ENCODE peak calls at places on chromosomes 3 and 15, in six cellular contexts. One of them, this sample, is unnamed.

GRCh38 chr3:119294402-119294888 is 262 bp downstream of the ARHGAP31 start:
- DNase-seq in RWPE1: peak; percentile 20
- DNase-seq in esophagus squamous epithelium: peak; percentile 19
- DNase-seq in HepG2: no peak
- DNase-seq in stomach: peak; percentile 68
- DNase-seq in brain microvascular endothelial cell: no peak
- DNase-seq in this sample: peak; percentile 50

GRCh38 chr3:38473229-38473628 is 19.5 kb downstream of the ACVR2B start:
- DNase-seq in RWPE1: no peak
- DNase-seq in esophagus squamous epithelium: no peak
- DNase-seq in stomach: no peak
- DNase-seq in brain microvascular endothelial cell: no peak
- DNase-seq in HepG2: no peak
- DNase-seq in this sample: no peak

GRCh38 chr3:11845661-11846060 is 1.0 kb downstream of the TAMM41 start:
- DNase-seq in HepG2: no peak
- DNase-seq in RWPE1: peak; percentile 32
- DNase-seq in brain microvascular endothelial cell: no peak
- DNase-seq in esophagus squamous epithelium: no peak
- DNase-seq in stomach: no peak
- DNase-seq in this sample: no peak

GRCh38 chr3:23094890-23095462 is 108.2 kb upstream of the UBE2E2 start:
- DNase-seq in brain microvascular endothelial cell: peak; percentile 40
- DNase-seq in HepG2: peak; percentile 28
- DNase-seq in esophagus squamous epithelium: no peak
- DNase-seq in stomach: no peak
- DNase-seq in RWPE1: peak; percentile 71
- DNase-seq in this sample: peak; percentile 87

GRCh38 chr15:96325579-96326331 is 4.7 kb upstream of the NR2F2 start:
- DNase-seq in stomach: no peak
- DNase-seq in brain microvascular endothelial cell: peak; percentile 41
- DNase-seq in RWPE1: no peak
- DNase-seq in esophagus squamous epithelium: no peak
- DNase-seq in HepG2: no peak
- DNase-seq in this sample: peak; percentile 92

GRCh38 chr3:50345586-50345985 is at the start of gene ZMYND10:
- DNase-seq in stomach: peak; percentile 79
- DNase-seq in RWPE1: peak; percentile 80
- DNase-seq in HepG2: no peak
- DNase-seq in esophagus squamous epithelium: no peak
- DNase-seq in brain microvascular endothelial cell: no peak
- DNase-seq in this sample: peak; percentile 55

GRCh38 chr3:16817201-16817600 is 67.6 kb upstream of the PLCL2 start:
- DNase-seq in esophagus squamous epithelium: no peak
- DNase-seq in HepG2: no peak
- DNase-seq in brain microvascular endothelial cell: no peak
- DNase-seq in RWPE1: no peak
- DNase-seq in stomach: no peak
- DNase-seq in this sample: no peak

GRCh38 chr3:152302521-152303021 is 33.8 kb downstream of the MBNL1 start:
- DNase-seq in brain microvascular endothelial cell: peak; percentile 67
- DNase-seq in esophagus squamous epithelium: no peak
- DNase-seq in stomach: no peak
- DNase-seq in HepG2: peak; percentile 78
- DNase-seq in RWPE1: no peak
- DNase-seq in this sample: no peak

GRCh38 chr15:79378394-79379158 is 53.6 kb upstream of the MINAR1 start:
- DNase-seq in HepG2: no peak
- DNase-seq in RWPE1: no peak
- DNase-seq in esophagus squamous epithelium: no peak
- DNase-seq in stomach: no peak
- DNase-seq in brain microvascular endothelial cell: no peak
- DNase-seq in this sample: no peak

GRCh38 chr3:142152349-142152748 is 3.0 kb upstream of the TFDP2 start:
- DNase-seq in RWPE1: no peak
- DNase-seq in HepG2: peak; percentile 27
- DNase-seq in stomach: no peak
- DNase-seq in esophagus squamous epithelium: no peak
- DNase-seq in brain microvascular endothelial cell: no peak
- DNase-seq in this sample: no peak

DNA sequence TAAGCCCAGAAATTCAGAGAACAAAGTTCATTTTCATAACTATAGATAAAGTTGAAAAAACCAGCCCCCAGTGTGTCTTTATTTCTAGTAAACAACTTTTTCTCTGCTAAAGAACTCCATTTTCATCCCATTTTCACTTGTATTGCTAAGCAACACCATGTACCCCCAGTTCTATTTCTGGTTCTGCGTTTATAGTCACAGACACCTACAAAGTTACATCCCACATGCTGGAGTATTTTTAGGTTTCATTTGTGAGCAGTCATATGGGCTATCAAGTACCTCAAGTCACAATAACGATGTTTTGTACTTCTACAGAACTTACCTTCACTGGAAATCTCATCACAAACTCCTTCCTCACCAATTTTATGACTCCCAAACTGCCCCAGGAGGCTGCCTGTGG is 236.5 kb downstream of the RSL24D1 start:
- DNase-seq in RWPE1: no peak
- DNase-seq in HepG2: no peak
- DNase-seq in stomach: no peak
- DNase-seq in brain microvascular endothelial cell: no peak
- DNase-seq in esophagus squamous epithelium: no peak
- DNase-seq in this sample: no peak
- H3K27ac ChIP-seq in RWPE1: no peak overlapping the region
- H3K27ac ChIP-seq in HepG2: no peak overlapping the region
- H3K27ac ChIP-seq in stomach: no peak overlapping the region
- H3K27ac ChIP-seq in brain microvascular endothelial cell: no peak overlapping the region
- H3K27ac ChIP-seq in esophagus squamous epithelium: no peak overlapping the region
- H3K27ac ChIP-seq in this sample: no peak overlapping the region

GRCh38 chr15:59812185-59812870 is 123.2 kb upstream of the BNIP2 start:
- DNase-seq in brain microvascular endothelial cell: no peak
- DNase-seq in esophagus squamous epithelium: no peak
- DNase-seq in HepG2: no peak
- DNase-seq in stomach: no peak
- DNase-seq in RWPE1: no peak
- DNase-seq in this sample: no peak

GRCh38 chr15:59812889-59813288 is 123.8 kb upstream of the BNIP2 start:
- DNase-seq in RWPE1: no peak
- DNase-seq in brain microvascular endothelial cell: no peak
- DNase-seq in stomach: no peak
- DNase-seq in esophagus squamous epithelium: no peak
- DNase-seq in HepG2: no peak
- DNase-seq in this sample: no peak

GRCh38 chr15:59817834-59818233 is 128.7 kb upstream of the BNIP2 start:
- DNase-seq in brain microvascular endothelial cell: no peak
- DNase-seq in RWPE1: no peak
- DNase-seq in HepG2: no peak
- DNase-seq in stomach: no peak
- DNase-seq in esophagus squamous epithelium: no peak
- DNase-seq in this sample: no peak

GRCh38 chr15:59819047-59819446 is 129.9 kb upstream of the BNIP2 start:
- DNase-seq in brain microvascular endothelial cell: no peak
- DNase-seq in stomach: no peak
- DNase-seq in HepG2: no peak
- DNase-seq in RWPE1: no peak
- DNase-seq in esophagus squamous epithelium: no peak
- DNase-seq in this sample: no peak

DNA sequence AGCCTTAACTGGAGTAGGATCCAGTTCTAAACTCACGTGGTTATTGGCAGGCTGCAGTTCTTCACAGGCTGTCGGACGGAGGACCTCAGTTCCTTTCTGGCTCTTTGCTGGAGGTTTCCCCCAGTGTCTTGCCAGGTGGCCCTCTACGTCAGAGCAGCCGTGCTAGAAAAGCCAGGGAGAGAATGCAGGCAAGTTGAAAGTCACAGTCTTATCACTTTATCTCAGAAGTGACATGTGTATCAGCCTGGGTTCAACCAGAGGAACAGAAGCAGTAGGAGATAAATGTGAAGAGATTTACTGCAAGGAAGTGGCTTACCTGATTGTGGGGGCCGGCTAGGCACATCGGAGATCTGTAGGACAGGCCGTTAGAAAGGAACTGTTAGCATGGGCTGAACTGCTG is 125.3 kb upstream of the BNIP2 start:
- DNase-seq in esophagus squamous epithelium: no peak
- DNase-seq in stomach: no peak
- DNase-seq in HepG2: no peak
- DNase-seq in brain microvascular endothelial cell: no peak
- DNase-seq in RWPE1: no peak
- DNase-seq in this sample: no peak
- H3K27ac ChIP-seq in esophagus squamous epithelium: no peak overlapping the region
- H3K27ac ChIP-seq in stomach: no peak overlapping the region
- H3K27ac ChIP-seq in HepG2: no peak overlapping the region
- H3K27ac ChIP-seq in brain microvascular endothelial cell: no peak overlapping the region
- H3K27ac ChIP-seq in RWPE1: no peak overlapping the region
- H3K27ac ChIP-seq in this sample: no peak overlapping the region

DNA sequence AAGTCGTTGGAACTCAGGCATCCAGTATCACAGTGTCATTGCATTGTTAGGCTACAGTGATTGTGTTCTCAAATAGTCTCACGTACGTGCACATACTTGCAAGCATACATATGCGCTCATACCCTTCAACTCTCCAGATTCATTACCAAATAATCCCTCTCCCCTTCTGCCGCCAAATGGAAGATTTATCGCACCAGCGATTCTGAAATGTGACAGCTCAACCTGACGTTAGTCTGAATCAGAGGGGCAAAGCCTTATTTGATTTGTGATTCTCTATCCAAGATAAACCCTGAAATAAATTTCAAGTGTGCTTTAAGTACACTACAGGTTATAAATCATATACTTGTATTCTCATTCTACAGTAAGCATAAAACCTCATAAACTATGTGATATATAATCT is 119.4 kb downstream of the GADL1 start:
- DNase-seq in brain microvascular endothelial cell: no peak
- DNase-seq in HepG2: no peak
- DNase-seq in RWPE1: peak; percentile 6
- DNase-seq in stomach: no peak
- DNase-seq in esophagus squamous epithelium: no peak
- DNase-seq in this sample: no peak
- H3K27ac ChIP-seq in brain microvascular endothelial cell: no peak overlapping the region
- H3K27ac ChIP-seq in HepG2: no peak overlapping the region
- H3K27ac ChIP-seq in RWPE1: no peak overlapping the region
- H3K27ac ChIP-seq in stomach: no peak overlapping the region
- H3K27ac ChIP-seq in esophagus squamous epithelium: peak overlapping the region; percentile 35
- H3K27ac ChIP-seq in this sample: no peak overlapping the region

DNA sequence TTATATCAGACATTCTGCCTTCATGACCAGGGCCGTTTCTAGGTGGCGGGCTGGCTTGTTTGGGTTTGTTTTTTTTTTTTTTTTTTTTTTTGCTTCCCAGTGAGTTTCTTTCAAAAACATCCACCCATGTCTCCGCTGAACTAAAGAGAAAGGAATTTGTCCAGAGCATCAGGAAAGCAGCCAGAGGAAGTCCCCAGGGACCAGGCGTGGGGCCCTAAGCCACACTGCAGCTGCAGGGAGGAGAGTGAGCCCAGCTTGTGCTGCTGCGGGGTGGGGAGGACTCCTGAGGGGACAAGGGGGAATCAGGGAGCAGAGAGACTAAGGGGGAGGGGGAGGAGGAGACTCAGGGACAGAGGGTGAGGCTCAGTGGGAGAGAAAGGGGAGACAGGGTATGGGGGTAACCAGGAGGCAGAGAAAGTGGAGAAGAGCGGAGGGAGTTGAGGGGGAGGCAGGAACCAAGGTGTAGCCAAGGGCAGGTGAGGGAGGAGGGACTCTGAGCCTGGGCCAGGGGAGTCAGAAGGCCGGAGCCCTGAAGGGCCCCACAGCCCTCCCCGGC is 49.5 kb downstream of the CYP11A1 start:
- DNase-seq in stomach: no peak
- DNase-seq in brain microvascular endothelial cell: peak; percentile 95
- DNase-seq in RWPE1: no peak
- DNase-seq in HepG2: no peak
- DNase-seq in esophagus squamous epithelium: no peak
- DNase-seq in this sample: no peak
- H3K27ac ChIP-seq in stomach: peak overlapping the region; percentile 10
- H3K27ac ChIP-seq in brain microvascular endothelial cell: peak overlapping the region; percentile 95
- H3K27ac ChIP-seq in RWPE1: no peak overlapping the region
- H3K27ac ChIP-seq in HepG2: no peak overlapping the region
- H3K27ac ChIP-seq in esophagus squamous epithelium: no peak overlapping the region
- H3K27ac ChIP-seq in this sample: no peak overlapping the region

GRCh38 chr3:127073931-127074820 is 91.3 kb downstream of the PLXNA1 start:
- DNase-seq in RWPE1: peak; percentile 26
- DNase-seq in brain microvascular endothelial cell: peak; percentile 9
- DNase-seq in stomach: no peak
- DNase-seq in HepG2: no peak
- DNase-seq in esophagus squamous epithelium: no peak
- DNase-seq in this sample: peak; percentile 95
- H3K27ac ChIP-seq in RWPE1: peak overlapping the region; percentile 88
- H3K27ac ChIP-seq in brain microvascular endothelial cell: no peak overlapping the region
- H3K27ac ChIP-seq in stomach: no peak overlapping the region
- H3K27ac ChIP-seq in HepG2: no peak overlapping the region
- H3K27ac ChIP-seq in esophagus squamous epithelium: peak overlapping the region; percentile 58
- H3K27ac ChIP-seq in this sample: peak overlapping the region; percentile 46

GRCh38 chr3:66413151-66413751 is 87.6 kb downstream of the LRIG1 start:
- DNase-seq in stomach: peak; percentile 17
- DNase-seq in RWPE1: no peak
- DNase-seq in brain microvascular endothelial cell: peak; percentile 82
- DNase-seq in esophagus squamous epithelium: no peak
- DNase-seq in HepG2: no peak
- DNase-seq in this sample: no peak
- H3K27ac ChIP-seq in stomach: no peak overlapping the region
- H3K27ac ChIP-seq in RWPE1: peak overlapping the region; percentile 3
- H3K27ac ChIP-seq in brain microvascular endothelial cell: peak overlapping the region; percentile 59
- H3K27ac ChIP-seq in esophagus squamous epithelium: no peak overlapping the region
- H3K27ac ChIP-seq in HepG2: no peak overlapping the region
- H3K27ac ChIP-seq in this sample: no peak overlapping the region

GRCh38 chr15:26870346-26870745 is 3.5 kb downstream of the GABRA5 start:
- DNase-seq in stomach: no peak
- DNase-seq in HepG2: no peak
- DNase-seq in brain microvascular endothelial cell: no peak
- DNase-seq in esophagus squamous epithelium: no peak
- DNase-seq in RWPE1: no peak
- DNase-seq in this sample: no peak
- H3K27ac ChIP-seq in stomach: no peak overlapping the region
- H3K27ac ChIP-seq in HepG2: no peak overlapping the region
- H3K27ac ChIP-seq in brain microvascular endothelial cell: no peak overlapping the region
- H3K27ac ChIP-seq in esophagus squamous epithelium: no peak overlapping the region
- H3K27ac ChIP-seq in RWPE1: no peak overlapping the region
- H3K27ac ChIP-seq in this sample: no peak overlapping the region

GRCh38 chr3:197466586-197467399 is 89.0 kb downstream of the BDH1 start:
- DNase-seq in HepG2: no peak
- DNase-seq in RWPE1: peak; percentile 54
- DNase-seq in stomach: no peak
- DNase-seq in esophagus squamous epithelium: no peak
- DNase-seq in brain microvascular endothelial cell: peak; percentile 59
- DNase-seq in this sample: peak; percentile 41
- H3K27ac ChIP-seq in HepG2: peak overlapping the region; percentile 96
- H3K27ac ChIP-seq in RWPE1: peak overlapping the region; percentile 72
- H3K27ac ChIP-seq in stomach: no peak overlapping the region
- H3K27ac ChIP-seq in esophagus squamous epithelium: no peak overlapping the region
- H3K27ac ChIP-seq in brain microvascular endothelial cell: peak overlapping the region; percentile 58
- H3K27ac ChIP-seq in this sample: peak overlapping the region; percentile 52